ENCODE peak calls at places on chromosomes 2 and 18, in six cellular contexts. G, H, B, D, F and T are unnamed samples.

GRCh38 chr2:38797276-38797675 is 19.3 kb downstream of the GEMIN6 start:
- DNase-seq in B (no peak), F (no peak), H (no peak), G (no peak), D (no peak), T (no peak)

GRCh38 chr18:22637787-22638186 is 220.1 kb upstream of the CTAGE1 start:
- DNase-seq in G (no peak), F (no peak), H (no peak), B (no peak), D (peak; percentile 8), T (no peak)

GRCh38 chr2:55112229-55113016 is 62.2 kb upstream of the RTN4 start:
- DNase-seq in F (peak; percentile 61), D (no peak), H (peak; percentile 89), G (no peak), B (peak; percentile 20), T (no peak)

GRCh38 chr18:14089781-14090180 is 42.5 kb downstream of the ZNF519 start:
- DNase-seq in F (no peak), H (no peak), D (no peak), G (no peak), B (no peak), T (no peak)

GRCh38 chr2:203798296-203799157 is 69.0 kb upstream of the CTLA4 start:
- DNase-seq in B (no peak), G (no peak), F (no peak), H (no peak), D (no peak), T (no peak)

GRCh38 chr2:240013343-240013742 is 11.8 kb downstream of the NDUFA10 start:
- DNase-seq in B (peak; percentile 6), H (no peak), G (no peak), F (no peak), D (no peak), T (no peak)

GRCh38 chr2:152038451-152038958 is 60.3 kb downstream of the CACNB4 start:
- DNase-seq in G (no peak), F (peak; percentile 63), H (no peak), D (no peak), B (no peak), T (no peak)

GRCh38 chr18:26521617-26522016 is 26.7 kb downstream of the KCTD1 start:
- DNase-seq in B (no peak), H (no peak), D (no peak), G (no peak), F (no peak), T (no peak)

GRCh38 chr2:15983496-15983895 is 43.1 kb downstream of the MYCN start:
- DNase-seq in G (no peak), H (no peak), F (no peak), D (no peak), B (no peak), T (no peak)

GRCh38 chr2:204260162-204260877 is 285.0 kb upstream of the PARD3B start:
- DNase-seq in B (peak; percentile 56), G (peak; percentile 66), F (peak; percentile 53), H (peak; percentile 33), D (peak; percentile 55), T (peak; percentile 73)

GRCh38 chr2:47568164-47568861 is 165.4 kb downstream of the MSH2 start:
- DNase-seq in H (no peak), B (no peak), G (no peak), D (no peak), F (no peak), T (no peak)

GRCh38 chr18:56709463-56709862 is 58.3 kb downstream of the WDR7 start:
- DNase-seq in B (peak; percentile 0), F (no peak), G (peak; percentile 14), D (peak; percentile 52), H (no peak), T (peak; percentile 45)

GRCh38 chr18:59718108-59719057 is 21.2 kb upstream of the CCBE1 start:
- DNase-seq in B (no peak), D (peak; percentile 82), F (no peak), H (no peak), G (peak; percentile 65), T (no peak)

GRCh38 chr2:16136461-16137035 is 196.2 kb downstream of the MYCN start:
- DNase-seq in H (no peak), D (no peak), G (no peak), F (no peak), B (no peak), T (no peak)

GRCh38 chr2:56132138-56132537 is 51.7 kb upstream of the CCDC85A start:
- DNase-seq in H (no peak), F (no peak), B (peak; percentile 48), G (no peak), D (peak; percentile 42), T (no peak)

GRCh38 chr2:215796160-215796559 is 217.2 kb downstream of the MREG start:
- DNase-seq in B (no peak), H (no peak), F (no peak), D (no peak), G (no peak), T (no peak)

GRCh38 chr2:165870346-165870745 is 76.3 kb upstream of the GALNT3 start:
- DNase-seq in B (no peak), G (no peak), H (no peak), D (no peak), F (no peak), T (no peak)

GRCh38 chr18:64115906-64116305 is 33.0 kb downstream of the LINC00305 start:
- DNase-seq in G (no peak), H (no peak), F (no peak), B (no peak), D (no peak), T (no peak)

GRCh38 chr18:64116806-64117205 is 32.1 kb downstream of the LINC00305 start:
- DNase-seq in H (no peak), F (no peak), G (no peak), B (no peak), D (no peak), T (no peak)

GRCh38 chr18:64119916-64120315 is 29.0 kb downstream of the LINC00305 start:
- DNase-seq in D (no peak), B (peak; percentile 3), G (no peak), F (no peak), H (no peak), T (no peak)
- TF ChIP-seq CTCF in D (peak; percentile 7), B (peak; percentile 54), G (peak; percentile 33), F (no peak), H (no peak), T (no peak)

GRCh38 chr18:34729264-34729663 is 19.2 kb downstream of the DTNA start:
- DNase-seq in F (no peak), H (no peak), B (peak; percentile 13), D (peak; percentile 18), G (peak; percentile 50), T (peak; percentile 9)
- TF ChIP-seq CTCF in F (peak; percentile 44), H (no peak), B (peak; percentile 60), D (peak; percentile 38), G (peak; percentile 25), T (peak; percentile 35)

GRCh38 chr18:54127759-54128378 is 96.6 kb downstream of the MBD2 start:
- DNase-seq in F (no peak), G (peak; percentile 51), D (no peak), H (no peak), B (peak; percentile 55), T (peak; percentile 44)
- TF ChIP-seq CTCF in F (peak; percentile 52), G (peak; percentile 63), D (peak; percentile 19), H (no peak), B (peak; percentile 79), T (peak; percentile 50)

GRCh38 chr2:202449344-202449743 is 73.2 kb downstream of the BMPR2 start:
- DNase-seq in B (no peak), D (no peak), H (no peak), F (no peak), G (no peak), T (no peak)

GRCh38 chr2:202455114-202455513 is 79.0 kb downstream of the BMPR2 start:
- DNase-seq in H (no peak), G (no peak), F (no peak), B (no peak), D (no peak), T (no peak)

GRCh38 chr2:202452744-202453143 is 76.6 kb downstream of the BMPR2 start:
- DNase-seq in F (no peak), B (no peak), D (no peak), H (no peak), G (no peak), T (no peak)

DNA sequence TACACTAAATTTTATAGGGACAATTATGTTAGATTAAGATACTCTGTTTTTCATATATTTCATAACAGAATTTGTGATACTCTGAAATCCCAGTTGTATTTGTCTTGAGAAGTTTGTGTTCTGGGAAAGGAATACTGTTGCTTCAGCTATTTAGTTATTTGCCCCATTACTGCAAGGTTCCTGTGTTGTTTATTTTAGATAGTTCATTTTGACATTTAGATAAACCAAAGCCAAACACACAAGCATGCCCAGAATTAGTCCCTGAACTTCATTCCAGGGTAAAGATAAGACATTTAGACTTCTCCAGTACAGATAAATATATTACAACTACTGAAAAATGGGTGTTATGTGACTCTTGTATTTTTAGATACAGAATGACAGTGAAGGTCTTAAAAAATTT is 74.7 kb downstream of the BMPR2 start:
- DNase-seq in D (no peak), F (no peak), B (no peak), G (no peak), H (no peak), T (no peak)
- TF ChIP-seq CTCF in D (no peak), F (no peak), B (no peak), G (no peak), H (no peak), T (no peak)

DNA sequence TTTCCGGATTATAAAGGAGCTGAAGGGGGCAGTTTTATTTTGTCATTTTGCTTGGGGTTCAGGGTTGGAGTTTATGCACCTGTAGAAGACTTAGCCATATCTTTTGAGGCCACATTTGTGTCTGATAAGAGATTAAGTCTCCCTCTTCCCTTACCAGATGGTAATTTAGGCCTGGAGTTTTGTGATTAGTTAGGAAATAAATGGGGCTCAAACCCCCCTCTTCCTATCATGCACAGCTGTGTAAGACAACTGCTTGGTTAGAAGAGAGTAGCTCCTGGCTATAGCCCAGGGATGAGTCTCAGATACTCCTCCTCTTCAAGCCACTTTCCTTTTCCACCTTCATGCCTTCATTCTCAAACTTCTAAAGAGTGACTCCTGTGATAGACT is 802 bp upstream of the SAP130 start:
- DNase-seq in B (no peak), H (no peak), D (no peak), G (no peak), F (no peak), T (no peak)
- TF ChIP-seq CTCF in B (no peak), H (no peak), D (no peak), G (no peak), F (no peak), T (no peak)